ENCODE peak calls at places on chromosomes 3 and 15, in four cellular contexts. L, P, F and U are unnamed samples.

GRCh38 chr3:149367021-149367840 is 10.2 kb downstream of the TM4SF1 start:
- DNase-seq in P (no peak), F (peak; percentile 47), L (no peak), U (no peak)

GRCh38 chr3:196339493-196340254 is 1.5 kb upstream of the TM4SF19 start:
- DNase-seq in P (no peak), L (no peak), F (peak; percentile 56), U (no peak)

GRCh38 chr3:90056633-90057032 is 949.2 kb downstream of the EPHA3 start:
- DNase-seq in L (no peak), F (no peak), P (no peak), U (no peak)

GRCh38 chr3:112948346-112948838 is 26.5 kb downstream of the CD200R1 start:
- DNase-seq in P (no peak), L (no peak), F (no peak), U (no peak)

GRCh38 chr3:137121704-137122314 is 164.0 kb downstream of the IL20RB start:
- DNase-seq in P (peak; percentile 35), L (peak; percentile 5), F (peak; percentile 60), U (no peak)

GRCh38 chr3:58713715-58714401 is 47.3 kb upstream of the FAM3D start:
- DNase-seq in F (no peak), L (no peak), P (no peak), U (no peak)

GRCh38 chr3:195821403-195822130 is 9.8 kb upstream of the MUC4 start:
- DNase-seq in L (no peak), P (no peak), F (no peak), U (no peak)

GRCh38 chr15:78072080-78072892 is 5.2 kb downstream of the TBC1D2B start:
- DNase-seq in L (no peak), P (no peak), F (peak; percentile 86), U (no peak)

GRCh38 chr3:141091416-141091815 is 40.3 kb downstream of the SPSB4 start:
- DNase-seq in F (no peak), L (no peak), P (no peak), U (no peak)

GRCh38 chr3:103337179-103337845 is 902.5 kb downstream of the ZPLD1 start:
- DNase-seq in L (no peak), F (no peak), P (no peak), U (no peak)

GRCh38 chr15:71512281-71513016 is 297.9 kb upstream of the NR2E3 start:
- DNase-seq in F (no peak), L (no peak), P (peak; percentile 26), U (no peak)

GRCh38 chr15:87715252-87715651 is 541.3 kb downstream of the NTRK3 start:
- DNase-seq in P (no peak), F (no peak), L (no peak), U (no peak)

GRCh38 chr15:87720235-87720634 is 536.3 kb downstream of the NTRK3 start:
- DNase-seq in L (no peak), F (no peak), P (no peak), U (no peak)

GRCh38 chr15:87713405-87713995 is 543.0 kb downstream of the NTRK3 start:
- DNase-seq in P (no peak), F (no peak), L (no peak), U (no peak)

GRCh38 chr15:87712211-87712610 is 544.3 kb downstream of the NTRK3 start:
- DNase-seq in L (no peak), F (no peak), P (no peak), U (no peak)

DNA sequence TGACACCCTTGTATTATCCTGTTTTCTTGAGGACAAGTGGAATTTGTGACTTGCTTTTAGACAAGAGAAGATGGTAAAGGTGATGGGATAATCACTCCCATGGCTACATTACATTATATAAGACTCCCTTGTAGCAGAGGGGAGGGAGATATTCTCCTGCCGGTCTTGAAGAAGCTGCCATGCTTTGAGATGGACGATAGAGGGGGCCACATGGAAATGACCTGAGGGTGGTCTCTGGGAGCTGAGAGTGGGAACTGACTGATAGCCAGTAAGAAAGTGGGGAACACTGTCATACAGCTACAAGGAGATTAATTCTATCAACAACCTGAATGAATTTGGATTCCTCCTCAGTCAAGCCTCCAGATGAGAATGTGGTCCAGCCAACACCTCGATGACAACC is 540.1 kb downstream of the NTRK3 start:
- DNase-seq in F (no peak), P (no peak), L (no peak), U (no peak)
- TF ChIP-seq CTCF in F (no peak), P (peak; percentile 17), L (no peak), U (no peak)

GRCh38 chr3:171407746-171408145 is 52.5 kb downstream of the TNIK start:
- DNase-seq in P (no peak), F (peak; percentile 52), L (peak; percentile 20), U (no peak)
- TF ChIP-seq CTCF in P (no peak), F (no peak), L (no peak), U (no peak)

DNA sequence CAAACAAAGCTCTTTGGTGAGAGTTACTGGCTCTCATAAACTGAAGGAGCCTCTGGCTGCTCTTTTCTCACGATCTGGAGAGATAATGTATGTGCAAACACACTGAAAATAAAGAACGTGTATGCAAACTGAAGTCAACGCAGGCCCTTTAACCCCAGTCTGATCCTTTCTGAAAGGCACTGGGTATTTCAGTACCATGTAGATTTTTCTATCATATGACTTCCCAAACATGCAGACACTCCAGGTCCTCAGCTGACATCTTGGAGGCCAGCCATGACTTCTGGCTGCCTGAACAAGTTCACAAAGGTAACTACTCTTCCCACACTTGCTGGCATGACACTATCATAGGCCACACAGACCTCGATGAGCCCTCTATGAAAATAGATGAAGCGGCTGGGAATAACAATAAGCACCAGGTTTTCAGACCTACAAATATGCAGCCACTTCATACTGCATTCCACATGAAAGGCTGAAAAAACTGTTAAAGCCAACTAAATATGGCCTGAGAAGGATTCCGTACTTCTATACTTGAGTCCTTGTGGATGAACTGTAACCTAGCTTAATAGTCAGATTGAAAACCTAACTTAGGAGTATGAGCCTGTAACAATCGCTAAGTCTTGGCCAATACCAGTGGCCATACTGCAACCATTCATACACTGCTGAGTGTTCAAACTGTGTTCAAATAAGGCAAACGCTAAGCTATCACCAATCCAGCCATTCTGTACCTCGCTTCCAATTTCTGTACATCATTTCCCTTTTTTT is 121.3 kb downstream of the THRB start:
- DNase-seq in F (no peak), L (no peak), P (no peak), U (peak; percentile 26)
- TF ChIP-seq CTCF in F (no peak), L (no peak), P (no peak), U (no peak)

GRCh38 chr15:35654334-35654733 is 108.4 kb upstream of the DPH6 start:
- DNase-seq in P (no peak), F (no peak), L (no peak), U (no peak)
- TF ChIP-seq CTCF in P (no peak), F (no peak), L (no peak), U (no peak)

DNA sequence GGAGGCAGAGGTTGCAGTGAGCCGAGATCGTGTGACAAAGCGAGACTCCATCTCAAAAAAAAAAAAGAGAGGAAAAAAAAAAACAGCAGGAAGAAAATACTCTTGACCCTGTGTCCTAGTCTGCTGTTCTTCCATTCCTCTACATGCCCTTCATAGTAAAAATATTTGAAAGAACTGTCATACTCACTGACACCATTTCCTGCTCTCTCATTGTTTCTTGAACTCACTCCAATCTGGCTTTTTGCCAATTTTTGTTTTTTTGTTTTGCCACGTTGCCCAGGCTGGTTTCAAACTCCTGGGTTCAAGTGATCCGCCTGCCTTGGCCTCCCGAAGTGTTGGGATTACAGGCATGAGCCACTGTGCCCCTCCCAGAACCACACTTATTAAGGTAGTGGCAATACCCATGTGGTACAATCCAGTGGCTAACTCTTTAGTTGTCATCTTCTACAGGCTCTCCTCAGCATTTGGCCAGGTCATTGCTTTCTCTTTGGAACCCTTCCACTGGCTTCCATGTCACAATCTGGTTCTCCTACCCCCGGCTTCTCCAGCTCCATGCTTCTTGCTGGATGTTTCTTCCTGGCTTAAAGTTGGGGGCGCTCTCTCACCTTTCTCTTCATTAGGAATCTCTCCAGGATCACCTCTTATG is 238.2 kb upstream of the C2CD4B start:
- DNase-seq in F (peak; percentile 75), L (no peak), P (no peak), U (no peak)
- TF ChIP-seq CTCF in F (no peak), L (no peak), P (no peak), U (no peak)

GRCh38 chr3:123327956-123328850 is 120.7 kb downstream of the ADCY5 start:
- DNase-seq in L (no peak), P (no peak), F (no peak), U (no peak)
- TF ChIP-seq CTCF in L (no peak), P (no peak), F (no peak), U (no peak)

DNA sequence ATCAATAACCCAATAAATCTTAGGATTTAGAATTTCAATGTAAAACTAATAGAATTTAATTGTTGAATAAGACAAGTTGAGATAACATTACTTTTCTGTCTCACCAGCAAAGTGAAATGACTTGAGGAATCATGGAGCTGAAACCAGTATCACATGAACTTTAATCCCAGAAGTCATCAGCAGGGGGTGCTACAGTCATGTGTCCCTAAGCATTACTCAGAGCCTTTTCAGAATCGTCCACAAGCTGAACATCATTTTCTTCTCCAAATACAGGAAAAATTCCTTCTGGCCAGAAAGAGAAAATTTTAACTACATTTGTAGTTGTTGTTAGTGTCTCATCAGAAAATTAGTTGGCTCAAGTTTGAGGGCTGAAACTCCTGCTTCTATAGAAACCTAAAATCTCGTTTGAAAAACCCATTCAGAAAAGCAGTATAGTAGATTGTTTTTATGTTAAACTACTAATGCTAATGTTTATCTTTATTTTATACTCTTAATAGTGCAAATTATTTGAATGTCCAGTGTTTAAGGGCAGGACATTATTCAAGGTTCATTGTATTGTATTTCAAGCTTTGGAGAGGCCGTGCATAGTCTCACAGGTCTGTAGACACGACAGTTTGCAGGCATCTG is 384.1 kb downstream of the PLOD2 start:
- DNase-seq in P (peak; percentile 54), F (peak; percentile 86), L (peak; percentile 67), U (peak; percentile 3)
- TF ChIP-seq CTCF in P (peak; percentile 65), F (peak; percentile 65), L (peak; percentile 73), U (peak; percentile 80)